ENCODE peak calls at places on chromosomes 12 and 14, in seven cellular contexts. W, G, Y, J, R, P and C are unnamed samples.

GRCh38 chr12:25119020-25119419 is 75.9 kb downstream of the DNAI7 start:
- DNase-seq in R (no peak), G (no peak), W (no peak), P (no peak), J (no peak), Y (no peak), C (no peak)

GRCh38 chr12:32874083-32874482 is 22.5 kb downstream of the PKP2 start:
- DNase-seq in R (no peak), P (no peak), G (no peak), J (no peak), W (no peak), Y (no peak), C (no peak)

GRCh38 chr12:10562306-10562933 is 51.0 kb downstream of the MAGOHB start:
- DNase-seq in P (no peak), R (no peak), Y (peak; percentile 65), J (peak; percentile 18), G (no peak), W (peak; percentile 24), C (peak; percentile 33)

GRCh38 chr14:105682956-105683570 is 156.7 kb downstream of the TMEM121 start:
- DNase-seq in G (no peak), J (no peak), Y (no peak), W (no peak), R (no peak), P (no peak), C (no peak)

GRCh38 chr12:49043856-49044258 is 16.7 kb downstream of the KMT2D start:
- DNase-seq in R (peak; percentile 68), Y (peak; percentile 64), P (peak; percentile 82), J (peak; percentile 84), G (no peak), W (peak; percentile 77), C (peak; percentile 96)

GRCh38 chr12:17079251-17079909 is 473.4 kb upstream of the LMO3 start:
- DNase-seq in P (no peak), G (no peak), Y (peak; percentile 64), J (no peak), R (no peak), W (no peak), C (no peak)

GRCh38 chr14:105123266-105123665 is 45.3 kb downstream of the JAG2 start:
- DNase-seq in J (no peak), Y (no peak), R (no peak), P (no peak), G (no peak), W (no peak), C (no peak)

GRCh38 chr14:101070540-101071492 is 167.3 kb upstream of the RTL1 start:
- DNase-seq in P (no peak), Y (no peak), G (no peak), W (no peak), R (no peak), J (no peak), C (no peak)

GRCh38 chr12:67795235-67795634 is 146.7 kb downstream of the DYRK2 start:
- DNase-seq in W (no peak), P (no peak), J (no peak), Y (peak; percentile 42), G (no peak), R (no peak), C (no peak)

GRCh38 chr14:101505216-101505970 is 55.9 kb upstream of the DIO3 start:
- DNase-seq in Y (no peak), G (peak; percentile 11), P (no peak), J (no peak), R (no peak), W (no peak), C (no peak)

GRCh38 chr14:50607181-50607580 is 47.2 kb downstream of the ATL1 start:
- DNase-seq in Y (peak; percentile 10), J (no peak), G (no peak), P (no peak), W (peak; percentile 20), R (no peak), C (no peak)

GRCh38 chr14:72683787-72684186 is 210.1 kb downstream of the DPF3 start:
- DNase-seq in Y (no peak), G (no peak), W (no peak), R (no peak), P (no peak), J (no peak), C (no peak)

GRCh38 chr12:125159687-125160086 is 94.5 kb downstream of the AACS start:
- DNase-seq in P (no peak), W (no peak), Y (no peak), R (no peak), J (no peak), G (no peak), C (peak; percentile 60)

GRCh38 chr12:124376435-124376834 is 81.5 kb downstream of the RFLNA start:
- DNase-seq in J (no peak), W (no peak), Y (no peak), G (no peak), R (no peak), P (no peak), C (no peak)

GRCh38 chr14:67413806-67414769 is 2.1 kb upstream of the PLEK2 start:
- DNase-seq in G (no peak), J (no peak), W (peak; percentile 78), P (peak; percentile 43), Y (peak; percentile 94), R (no peak), C (no peak)

GRCh38 chr12:78562358-78563205 is 302.0 kb upstream of the SYT1 start:
- DNase-seq in Y (peak; percentile 51), P (no peak), R (no peak), G (no peak), J (no peak), W (no peak), C (peak; percentile 5)

GRCh38 chr12:33322519-33322918 is 117.1 kb downstream of the SYT10 start:
- DNase-seq in J (no peak), W (no peak), P (no peak), G (no peak), Y (no peak), R (no peak), C (peak; percentile 10)

GRCh38 chr12:66132408-66132807 is 1.9 kb upstream of the LLPH start:
- DNase-seq in J (no peak), G (no peak), Y (peak; percentile 86), R (no peak), W (peak; percentile 74), P (no peak), C (peak; percentile 50)

GRCh38 chr14:56359245-56359644 is 220.4 kb upstream of the TMEM260 start:
- DNase-seq in J (no peak), Y (no peak), R (no peak), P (no peak), G (no peak), W (no peak), C (no peak)

GRCh38 chr12:64714551-64714968 is 44.6 kb downstream of the GNS start:
- DNase-seq in W (no peak), G (no peak), J (no peak), Y (no peak), R (no peak), P (peak; percentile 26), C (no peak)

GRCh38 chr12:13234045-13234641 is 37.6 kb downstream of the EMP1 start:
- DNase-seq in P (peak; percentile 29), J (peak; percentile 67), W (peak; percentile 58), Y (peak; percentile 74), G (peak; percentile 44), R (no peak), C (peak; percentile 72)

GRCh38 chr12:121451931-121452330 is 52.0 kb downstream of the RNF34 start:
- DNase-seq in P (no peak), R (no peak), G (no peak), W (no peak), Y (no peak), J (no peak), C (no peak)

GRCh38 chr12:29743801-29744200 is 39.9 kb downstream of the TMTC1 start:
- DNase-seq in Y (peak; percentile 88), P (no peak), W (peak; percentile 30), R (no peak), G (no peak), J (no peak), C (no peak)

GRCh38 chr14:103713304-103714062 is 1.8 kb downstream of the XRCC3 start:
- DNase-seq in P (no peak), R (no peak), J (no peak), G (no peak), W (no peak), Y (peak; percentile 28), C (no peak)

GRCh38 chr12:59689776-59690175 is 93.9 kb downstream of the SLC16A7 start:
- DNase-seq in R (no peak), Y (peak; percentile 17), W (no peak), J (no peak), P (no peak), G (no peak), C (no peak)

GRCh38 chr14:57480044-57480443 is 13.6 kb downstream of the CCDC198 start:
- DNase-seq in G (no peak), W (no peak), J (no peak), Y (peak; percentile 21), P (no peak), R (no peak), C (no peak)

GRCh38 chr12:29395356-29395755 is 14.4 kb upstream of the ERGIC2 start:
- DNase-seq in P (no peak), G (no peak), J (no peak), R (no peak), W (no peak), Y (no peak), C (no peak)

GRCh38 chr12:67798763-67799162 is 150.2 kb downstream of the DYRK2 start:
- DNase-seq in G (no peak), Y (peak; percentile 39), P (no peak), R (no peak), J (no peak), W (no peak), C (no peak)